ENCODE peak calls at places on chromosomes 12 and 14, in five cellular contexts. D is EL, Q is LoVo, G is caudate nucleus, N is NCI-H69. R is an unnamed sample.

GRCh38 chr12:79424109-79424721 is 266.5 kb downstream of the PAWR start:
- DNase-seq in D (peak; percentile 93), Q (peak; percentile 44), G (no peak), N (no peak), R (no peak)

GRCh38 chr12:106091421-106091820 is 47.3 kb downstream of the NUAK1 start:
- DNase-seq in D (no peak), Q (no peak), G (no peak), N (no peak), R (no peak)

GRCh38 chr14:84312551-84312950 is 1217.4 kb upstream of the FLRT2 start:
- DNase-seq in D (no peak), Q (no peak), G (no peak), N (no peak), R (no peak)

GRCh38 chr12:52788111-52788875 is 7.6 kb downstream of the KRT3 start:
- DNase-seq in D (no peak), Q (peak; percentile 9), G (no peak), N (no peak), R (no peak)

GRCh38 chr14:37870170-37870569 is 274.7 kb downstream of the TTC6 start:
- DNase-seq in D (no peak), Q (no peak), G (no peak), N (no peak), R (no peak)

GRCh38 chr14:99972748-99973466 is 92.3 kb upstream of the EVL start:
- DNase-seq in D (peak; percentile 19), Q (no peak), G (no peak), N (no peak), R (no peak)

GRCh38 chr14:104292084-104292970 is 153.9 kb downstream of the KIF26A start:
- DNase-seq in D (no peak), Q (no peak), G (no peak), N (peak; percentile 64), R (peak; percentile 51)

GRCh38 chr12:101779626-101780025 is 40.4 kb upstream of the SYCP3 start:
- DNase-seq in D (no peak), Q (no peak), G (no peak), N (peak; percentile 24), R (no peak)

GRCh38 chr14:78075033-78075432 is 95.1 kb upstream of the NRXN3 start:
- DNase-seq in D (no peak), Q (no peak), G (no peak), N (peak; percentile 71), R (no peak)

GRCh38 chr14:105022276-105022670 is 1.4 kb upstream of the CDCA4 start:
- DNase-seq in D (no peak), Q (no peak), G (no peak), N (no peak), R (no peak)

GRCh38 chr14:64728856-64729255 is 24.6 kb downstream of the PLEKHG3 start:
- DNase-seq in D (no peak), Q (no peak), G (no peak), N (no peak), R (peak; percentile 45)

GRCh38 chr12:57983150-57983857 is 41.9 kb downstream of the ATP23 start:
- DNase-seq in D (peak; percentile 57), Q (peak; percentile 46), G (no peak), N (peak; percentile 61), R (no peak)

GRCh38 chr12:33265037-33265436 is 174.6 kb downstream of the SYT10 start:
- DNase-seq in D (no peak), Q (no peak), G (no peak), N (no peak), R (no peak)

GRCh38 chr14:72124171-72124570 is 191.9 kb downstream of the RGS6 start:
- DNase-seq in D (no peak), Q (no peak), G (no peak), N (no peak), R (no peak)

GRCh38 chr12:122975790-122976647 is 975 bp downstream of the OGFOD2 start:
- DNase-seq in D (no peak), Q (no peak), G (no peak), N (peak; percentile 46), R (no peak)

GRCh38 chr12:52277486-52278245 is 3.2 kb downstream of the KRT86 start:
- DNase-seq in D (no peak), Q (peak; percentile 23), G (no peak), N (no peak), R (no peak)

GRCh38 chr14:71586131-71586893 is 345.9 kb upstream of the RGS6 start:
- DNase-seq in D (peak; percentile 65), Q (no peak), G (peak; percentile 63), N (peak; percentile 91), R (no peak)

GRCh38 chr14:65993103-65993502 is 493.1 kb upstream of the CCDC196 start:
- DNase-seq in D (no peak), Q (peak; percentile 34), G (no peak), N (no peak), R (no peak)

GRCh38 chr12:72295101-72295500 is 22.9 kb downstream of the TRHDE start:
- DNase-seq in D (peak; percentile 36), Q (no peak), G (no peak), N (no peak), R (peak; percentile 28)

GRCh38 chr12:21711376-21711775 is 53.7 kb upstream of the LDHB start:
- DNase-seq in D (no peak), Q (no peak), G (no peak), N (no peak), R (no peak)

GRCh38 chr14:81137316-81137715 is 83.4 kb downstream of the GTF2A1 start:
- DNase-seq in D (peak; percentile 79), Q (peak; percentile 18), G (no peak), N (peak; percentile 65), R (no peak)

GRCh38 chr12:47236109-47236714 is 156.5 kb upstream of the AMIGO2 start:
- DNase-seq in D (peak; percentile 84), Q (peak; percentile 60), G (no peak), N (no peak), R (no peak)